ENCODE peak calls at places on chromosomes 2 and 18, in ten cellular contexts. X, K, F, V, G, O, P, N, J and Z are unnamed samples.

GRCh38 chr2:197628043-197628500 is 47.3 kb downstream of the RFTN2 start:
- DNase-seq in X (no peak), K (peak), F (no peak), V (no peak), G (peak), O (no peak), P (no peak), N (peak), J (no peak), Z (no peak)

GRCh38 chr2:19654310-19655090 is 247.3 kb downstream of the TTC32 start:
- DNase-seq in X (no peak), K (no peak), F (no peak), V (no peak), G (no peak), O (no peak), P (no peak), N (no peak), J (no peak), Z (no peak)

GRCh38 chr2:179422037-179422643 is 157.5 kb upstream of the SESTD1 start:
- DNase-seq in X (peak), K (peak), F (no peak), V (peak), G (peak), O (peak), P (no peak), N (peak), J (peak), Z (peak)

GRCh38 chr2:165793161-165793778 is 777 bp downstream of the GALNT3 start:
- DNase-seq in X (peak), K (no peak), F (no peak), V (no peak), G (no peak), O (peak), P (no peak), N (peak), J (peak), Z (no peak)

GRCh38 chr2:7706791-7707190 is 789.6 kb downstream of the RNF144A start:
- DNase-seq in X (no peak), K (no peak), F (no peak), V (no peak), G (no peak), O (no peak), P (no peak), N (no peak), J (peak), Z (no peak)

GRCh38 chr18:61901334-61901986 is 8.7 kb upstream of the RNF152 start:
- DNase-seq in X (peak), K (peak), F (peak), V (peak), G (peak), O (peak), P (no peak), N (peak), J (peak), Z (no peak)

GRCh38 chr2:128750328-128751165 is 431.9 kb upstream of the HS6ST1 start:
- DNase-seq in X (no peak), K (no peak), F (no peak), V (no peak), G (no peak), O (no peak), P (no peak), N (no peak), J (no peak), Z (no peak)

GRCh38 chr2:119650971-119651370 is 28.0 kb upstream of the TMEM177 start:
- DNase-seq in X (no peak), K (peak), F (no peak), V (no peak), G (no peak), O (no peak), P (no peak), N (no peak), J (peak), Z (no peak)

GRCh38 chr18:2707559-2708168 is 52.1 kb downstream of the SMCHD1 start:
- DNase-seq in X (no peak), K (peak), F (no peak), V (no peak), G (no peak), O (no peak), P (no peak), N (peak), J (peak), Z (no peak)

GRCh38 chr2:3633089-3633981 is 24.7 kb upstream of the ALLC start:
- DNase-seq in X (no peak), K (peak), F (no peak), V (no peak), G (peak), O (no peak), P (no peak), N (peak), J (peak), Z (no peak)

GRCh38 chr2:74181739-74182138 is 3.1 kb upstream of the MOB1A start:
- DNase-seq in X (peak), K (no peak), F (no peak), V (no peak), G (no peak), O (no peak), P (no peak), N (no peak), J (peak), Z (no peak)

GRCh38 chr2:70710276-70710675 is 57.7 kb downstream of the ADD2 start:
- DNase-seq in X (no peak), K (no peak), F (no peak), V (no peak), G (no peak), O (no peak), P (no peak), N (peak), J (no peak), Z (no peak)

GRCh38 chr2:73285162-73285739 is 973 bp upstream of the FBXO41 start:
- DNase-seq in X (peak), K (no peak), F (no peak), V (no peak), G (no peak), O (no peak), P (no peak), N (no peak), J (no peak), Z (peak)

GRCh38 chr18:57915848-57916596 is 112.9 kb upstream of the ATP8B1 start:
- DNase-seq in X (no peak), K (no peak), F (no peak), V (no peak), G (peak), O (no peak), P (no peak), N (no peak), J (peak), Z (no peak)